ENCODE peak calls at places on chromosome 1, in four cellular contexts. One of them, this sample, is unnamed.

GRCh38 chr1:14140800-14141526 is 441.0 kb downstream of the PRDM2 start:
- DNase-seq in kidney glomerular epithelial cell: peak; percentile 49
- DNase-seq in stimulated activated CD4-positive, alpha-beta T cell treated with anti-CD3 and anti-CD28 coated beads, Interleukin-2, amount 100 ng/mL, for 48 hours: no peak
- DNase-seq in left ventricle myocardium inferior: peak; percentile 72
- DNase-seq in this sample: peak; percentile 65

GRCh38 chr1:153932071-153932592 is 9.4 kb upstream of the GATAD2B start:
- DNase-seq in kidney glomerular epithelial cell: no peak
- DNase-seq in stimulated activated CD4-positive, alpha-beta T cell treated with anti-CD3 and anti-CD28 coated beads, Interleukin-2, amount 100 ng/mL, for 48 hours: no peak
- DNase-seq in left ventricle myocardium inferior: no peak
- DNase-seq in this sample: no peak

GRCh38 chr1:41980872-41981653 is 62.3 kb upstream of the HIVEP3 start:
- DNase-seq in kidney glomerular epithelial cell: no peak
- DNase-seq in stimulated activated CD4-positive, alpha-beta T cell treated with anti-CD3 and anti-CD28 coated beads, Interleukin-2, amount 100 ng/mL, for 48 hours: no peak
- DNase-seq in left ventricle myocardium inferior: no peak
- DNase-seq in this sample: no peak

GRCh38 chr1:19087017-19087736 is 122.9 kb downstream of the UBR4 start:
- DNase-seq in kidney glomerular epithelial cell: no peak
- DNase-seq in stimulated activated CD4-positive, alpha-beta T cell treated with anti-CD3 and anti-CD28 coated beads, Interleukin-2, amount 100 ng/mL, for 48 hours: no peak
- DNase-seq in left ventricle myocardium inferior: no peak
- DNase-seq in this sample: no peak

GRCh38 chr1:206420471-206420870 is 49.8 kb upstream of the IKBKE start:
- DNase-seq in kidney glomerular epithelial cell: no peak
- DNase-seq in stimulated activated CD4-positive, alpha-beta T cell treated with anti-CD3 and anti-CD28 coated beads, Interleukin-2, amount 100 ng/mL, for 48 hours: no peak
- DNase-seq in left ventricle myocardium inferior: no peak
- DNase-seq in this sample: no peak

GRCh38 chr1:41827991-41828570 is 90.6 kb downstream of the HIVEP3 start:
- DNase-seq in kidney glomerular epithelial cell: no peak
- DNase-seq in stimulated activated CD4-positive, alpha-beta T cell treated with anti-CD3 and anti-CD28 coated beads, Interleukin-2, amount 100 ng/mL, for 48 hours: no peak
- DNase-seq in left ventricle myocardium inferior: no peak
- DNase-seq in this sample: no peak

GRCh38 chr1:211345719-211346118 is 19.1 kb downstream of the TRAF5 start:
- DNase-seq in kidney glomerular epithelial cell: no peak
- DNase-seq in stimulated activated CD4-positive, alpha-beta T cell treated with anti-CD3 and anti-CD28 coated beads, Interleukin-2, amount 100 ng/mL, for 48 hours: no peak
- DNase-seq in left ventricle myocardium inferior: no peak
- DNase-seq in this sample: no peak

GRCh38 chr1:167661527-167662436 is 31.8 kb downstream of the RCSD1 start:
- DNase-seq in kidney glomerular epithelial cell: no peak
- DNase-seq in stimulated activated CD4-positive, alpha-beta T cell treated with anti-CD3 and anti-CD28 coated beads, Interleukin-2, amount 100 ng/mL, for 48 hours: no peak
- DNase-seq in left ventricle myocardium inferior: no peak
- DNase-seq in this sample: no peak

GRCh38 chr1:117933769-117934168 is 4.2 kb downstream of the WDR3 start:
- DNase-seq in kidney glomerular epithelial cell: no peak
- DNase-seq in stimulated activated CD4-positive, alpha-beta T cell treated with anti-CD3 and anti-CD28 coated beads, Interleukin-2, amount 100 ng/mL, for 48 hours: no peak
- DNase-seq in left ventricle myocardium inferior: no peak
- DNase-seq in this sample: no peak

GRCh38 chr1:17551755-17552234 is 12.3 kb downstream of the ARHGEF10L start:
- DNase-seq in kidney glomerular epithelial cell: peak; percentile 24
- DNase-seq in stimulated activated CD4-positive, alpha-beta T cell treated with anti-CD3 and anti-CD28 coated beads, Interleukin-2, amount 100 ng/mL, for 48 hours: no peak
- DNase-seq in left ventricle myocardium inferior: peak; percentile 50
- DNase-seq in this sample: peak; percentile 41

GRCh38 chr1:85019989-85020388 is 23.1 kb upstream of the MCOLN2 start:
- DNase-seq in kidney glomerular epithelial cell: no peak
- DNase-seq in stimulated activated CD4-positive, alpha-beta T cell treated with anti-CD3 and anti-CD28 coated beads, Interleukin-2, amount 100 ng/mL, for 48 hours: no peak
- DNase-seq in left ventricle myocardium inferior: no peak
- DNase-seq in this sample: no peak

GRCh38 chr1:237713886-237714285 is 176.8 kb downstream of the ZP4 start:
- DNase-seq in kidney glomerular epithelial cell: peak; percentile 22
- DNase-seq in stimulated activated CD4-positive, alpha-beta T cell treated with anti-CD3 and anti-CD28 coated beads, Interleukin-2, amount 100 ng/mL, for 48 hours: no peak
- DNase-seq in left ventricle myocardium inferior: no peak
- DNase-seq in this sample: peak; percentile 52

GRCh38 chr1:78716186-78716585 is 66.6 kb downstream of the IFI44 start:
- DNase-seq in kidney glomerular epithelial cell: peak; percentile 39
- DNase-seq in stimulated activated CD4-positive, alpha-beta T cell treated with anti-CD3 and anti-CD28 coated beads, Interleukin-2, amount 100 ng/mL, for 48 hours: no peak
- DNase-seq in left ventricle myocardium inferior: no peak
- DNase-seq in this sample: no peak

GRCh38 chr1:42340093-42340492 is 5.1 kb upstream of the FOXJ3 start:
- DNase-seq in kidney glomerular epithelial cell: peak; percentile 46
- DNase-seq in stimulated activated CD4-positive, alpha-beta T cell treated with anti-CD3 and anti-CD28 coated beads, Interleukin-2, amount 100 ng/mL, for 48 hours: no peak
- DNase-seq in left ventricle myocardium inferior: no peak
- DNase-seq in this sample: no peak

GRCh38 chr1:26531651-26532131 is 2.1 kb downstream of the RPS6KA1 start:
- DNase-seq in kidney glomerular epithelial cell: peak; percentile 6
- DNase-seq in stimulated activated CD4-positive, alpha-beta T cell treated with anti-CD3 and anti-CD28 coated beads, Interleukin-2, amount 100 ng/mL, for 48 hours: no peak
- DNase-seq in left ventricle myocardium inferior: no peak
- DNase-seq in this sample: no peak

GRCh38 chr1:63704443-63704842 is 69.4 kb upstream of the ROR1 start:
- DNase-seq in kidney glomerular epithelial cell: peak; percentile 42
- DNase-seq in stimulated activated CD4-positive, alpha-beta T cell treated with anti-CD3 and anti-CD28 coated beads, Interleukin-2, amount 100 ng/mL, for 48 hours: no peak
- DNase-seq in left ventricle myocardium inferior: no peak
- DNase-seq in this sample: no peak

GRCh38 chr1:110133436-110133835 is 16.9 kb upstream of the SLC6A17 start:
- DNase-seq in kidney glomerular epithelial cell: no peak
- DNase-seq in stimulated activated CD4-positive, alpha-beta T cell treated with anti-CD3 and anti-CD28 coated beads, Interleukin-2, amount 100 ng/mL, for 48 hours: no peak
- DNase-seq in left ventricle myocardium inferior: no peak
- DNase-seq in this sample: peak; percentile 11

GRCh38 chr1:116177861-116178260 is 66.7 kb downstream of the MAB21L3 start:
- DNase-seq in kidney glomerular epithelial cell: no peak
- DNase-seq in stimulated activated CD4-positive, alpha-beta T cell treated with anti-CD3 and anti-CD28 coated beads, Interleukin-2, amount 100 ng/mL, for 48 hours: no peak
- DNase-seq in left ventricle myocardium inferior: no peak
- DNase-seq in this sample: no peak

GRCh38 chr1:92376345-92376744 is 77.5 kb downstream of the RPAP2 start:
- DNase-seq in kidney glomerular epithelial cell: no peak
- DNase-seq in stimulated activated CD4-positive, alpha-beta T cell treated with anti-CD3 and anti-CD28 coated beads, Interleukin-2, amount 100 ng/mL, for 48 hours: no peak
- DNase-seq in left ventricle myocardium inferior: no peak
- DNase-seq in this sample: no peak

GRCh38 chr1:7474786-7475502 is 296.2 kb upstream of the VAMP3 start:
- DNase-seq in kidney glomerular epithelial cell: no peak
- DNase-seq in stimulated activated CD4-positive, alpha-beta T cell treated with anti-CD3 and anti-CD28 coated beads, Interleukin-2, amount 100 ng/mL, for 48 hours: no peak
- DNase-seq in left ventricle myocardium inferior: no peak
- DNase-seq in this sample: no peak

GRCh38 chr1:86888327-86888726 is 25.6 kb downstream of the SELENOF start:
- DNase-seq in kidney glomerular epithelial cell: no peak
- DNase-seq in stimulated activated CD4-positive, alpha-beta T cell treated with anti-CD3 and anti-CD28 coated beads, Interleukin-2, amount 100 ng/mL, for 48 hours: no peak
- DNase-seq in left ventricle myocardium inferior: no peak
- DNase-seq in this sample: no peak

GRCh38 chr1:44246806-44247205 is 33.5 kb downstream of the DMAP1 start:
- DNase-seq in kidney glomerular epithelial cell: no peak
- DNase-seq in stimulated activated CD4-positive, alpha-beta T cell treated with anti-CD3 and anti-CD28 coated beads, Interleukin-2, amount 100 ng/mL, for 48 hours: no peak
- DNase-seq in left ventricle myocardium inferior: no peak
- DNase-seq in this sample: no peak

GRCh38 chr1:8247821-8248436 is 70.0 kb upstream of the SLC45A1 start:
- DNase-seq in kidney glomerular epithelial cell: no peak
- DNase-seq in stimulated activated CD4-positive, alpha-beta T cell treated with anti-CD3 and anti-CD28 coated beads, Interleukin-2, amount 100 ng/mL, for 48 hours: no peak
- DNase-seq in left ventricle myocardium inferior: no peak
- DNase-seq in this sample: no peak

GRCh38 chr1:230186003-230186863 is 119.2 kb downstream of the GALNT2 start:
- DNase-seq in kidney glomerular epithelial cell: peak; percentile 45
- DNase-seq in stimulated activated CD4-positive, alpha-beta T cell treated with anti-CD3 and anti-CD28 coated beads, Interleukin-2, amount 100 ng/mL, for 48 hours: no peak
- DNase-seq in left ventricle myocardium inferior: no peak
- DNase-seq in this sample: no peak

GRCh38 chr1:78092686-78093085 is 46.9 kb downstream of the GIPC2 start:
- DNase-seq in kidney glomerular epithelial cell: no peak
- DNase-seq in stimulated activated CD4-positive, alpha-beta T cell treated with anti-CD3 and anti-CD28 coated beads, Interleukin-2, amount 100 ng/mL, for 48 hours: no peak
- DNase-seq in left ventricle myocardium inferior: no peak
- DNase-seq in this sample: no peak

GRCh38 chr1:162696286-162696862 is 64.1 kb downstream of the DDR2 start:
- DNase-seq in kidney glomerular epithelial cell: no peak
- DNase-seq in stimulated activated CD4-positive, alpha-beta T cell treated with anti-CD3 and anti-CD28 coated beads, Interleukin-2, amount 100 ng/mL, for 48 hours: no peak
- DNase-seq in left ventricle myocardium inferior: peak; percentile 78
- DNase-seq in this sample: peak; percentile 71

GRCh38 chr1:9904571-9904970 is 5.5 kb downstream of the CTNNBIP1 start:
- DNase-seq in kidney glomerular epithelial cell: no peak
- DNase-seq in stimulated activated CD4-positive, alpha-beta T cell treated with anti-CD3 and anti-CD28 coated beads, Interleukin-2, amount 100 ng/mL, for 48 hours: no peak
- DNase-seq in left ventricle myocardium inferior: no peak
- DNase-seq in this sample: no peak